ENCODE peak calls at places on chromosomes 6 and 20, in five cellular contexts. One of them, this sample, is unnamed.
A peak's percentile ranks its signal among the peaks of the same experiment; 100 is the strongest.

GRCh38 chr6:170074907-170075306 is 216.0 kb downstream of the DLL1 start:
- DNase-seq in vagina: no peak
- DNase-seq in A549: no peak
- DNase-seq in uterus: peak; percentile 7
- DNase-seq in left ventricle myocardium inferior: no peak
- DNase-seq in this sample: peak; percentile 29

GRCh38 chr6:150006961-150007464 is 18.3 kb downstream of the RAET1L start:
- DNase-seq in left ventricle myocardium inferior: no peak
- DNase-seq in uterus: no peak
- DNase-seq in vagina: peak; percentile 49
- DNase-seq in A549: peak; percentile 14
- DNase-seq in this sample: no peak

GRCh38 chr6:169589293-169589692 is 112.5 kb downstream of the WDR27 start:
- DNase-seq in vagina: no peak
- DNase-seq in A549: no peak
- DNase-seq in uterus: no peak
- DNase-seq in left ventricle myocardium inferior: no peak
- DNase-seq in this sample: no peak

GRCh38 chr6:21597706-21598273 is 4.2 kb downstream of the SOX4 start:
- DNase-seq in A549: no peak
- DNase-seq in vagina: no peak
- DNase-seq in left ventricle myocardium inferior: no peak
- DNase-seq in uterus: no peak
- DNase-seq in this sample: no peak

GRCh38 chr20:6599876-6600275 is 167.6 kb upstream of the BMP2 start:
- DNase-seq in vagina: no peak
- DNase-seq in uterus: no peak
- DNase-seq in left ventricle myocardium inferior: no peak
- DNase-seq in A549: no peak
- DNase-seq in this sample: no peak

GRCh38 chr6:159075506-159076100 is 30.8 kb upstream of the TAGAP start:
- DNase-seq in left ventricle myocardium inferior: no peak
- DNase-seq in vagina: no peak
- DNase-seq in uterus: no peak
- DNase-seq in A549: no peak
- DNase-seq in this sample: no peak

GRCh38 chr6:132530293-132530974 is 7.6 kb upstream of the TAAR9 start:
- DNase-seq in uterus: peak; percentile 29
- DNase-seq in left ventricle myocardium inferior: no peak
- DNase-seq in A549: peak; percentile 60
- DNase-seq in vagina: no peak
- DNase-seq in this sample: peak; percentile 74

GRCh38 chr6:69072796-69073195 is 437.7 kb downstream of the ADGRB3 start:
- DNase-seq in left ventricle myocardium inferior: no peak
- DNase-seq in uterus: no peak
- DNase-seq in vagina: no peak
- DNase-seq in A549: no peak
- DNase-seq in this sample: no peak

GRCh38 chr6:93416575-93417420 is 2.6 kb downstream of the EPHA7 start:
- DNase-seq in uterus: peak; percentile 15
- DNase-seq in A549: peak; percentile 37
- DNase-seq in left ventricle myocardium inferior: peak; percentile 27
- DNase-seq in vagina: no peak
- DNase-seq in this sample: peak; percentile 16

GRCh38 chr6:69880570-69880969 is 14.2 kb downstream of the COL19A1 start:
- DNase-seq in uterus: no peak
- DNase-seq in left ventricle myocardium inferior: no peak
- DNase-seq in A549: no peak
- DNase-seq in vagina: no peak
- DNase-seq in this sample: no peak

GRCh38 chr6:52108128-52108527 is 20.7 kb upstream of the PKHD1 start:
- DNase-seq in uterus: no peak
- DNase-seq in left ventricle myocardium inferior: no peak
- DNase-seq in A549: no peak
- DNase-seq in vagina: no peak
- DNase-seq in this sample: no peak

GRCh38 chr6:13418838-13419237 is 68.6 kb downstream of the GFOD1 start:
- DNase-seq in left ventricle myocardium inferior: no peak
- DNase-seq in uterus: no peak
- DNase-seq in A549: no peak
- DNase-seq in vagina: no peak
- DNase-seq in this sample: no peak

GRCh38 chr20:1810926-1811620 is 84.1 kb upstream of the SIRPA start:
- DNase-seq in A549: no peak
- DNase-seq in vagina: peak; percentile 88
- DNase-seq in uterus: no peak
- DNase-seq in left ventricle myocardium inferior: peak; percentile 19
- DNase-seq in this sample: no peak

GRCh38 chr20:31587545-31588389 is 17.3 kb upstream of the ID1 start:
- DNase-seq in vagina: no peak
- DNase-seq in left ventricle myocardium inferior: peak; percentile 71
- DNase-seq in A549: no peak
- DNase-seq in uterus: no peak
- DNase-seq in this sample: no peak

GRCh38 chr6:145015739-145016558 is 719.4 kb downstream of the EPM2A start:
- DNase-seq in vagina: no peak
- DNase-seq in uterus: no peak
- DNase-seq in left ventricle myocardium inferior: no peak
- DNase-seq in A549: peak; percentile 57
- DNase-seq in this sample: no peak

GRCh38 chr6:161276605-161277155 is 2.8 kb upstream of the AGPAT4 start:
- DNase-seq in left ventricle myocardium inferior: no peak
- DNase-seq in uterus: no peak
- DNase-seq in vagina: no peak
- DNase-seq in A549: no peak
- DNase-seq in this sample: no peak

GRCh38 chr6:114020223-114020622 is 49.3 kb upstream of the HDAC2 start:
- DNase-seq in left ventricle myocardium inferior: no peak
- DNase-seq in A549: no peak
- DNase-seq in uterus: no peak
- DNase-seq in vagina: no peak
- DNase-seq in this sample: no peak

GRCh38 chr20:45905505-45906079 is 6.4 kb downstream of the PLTP start:
- DNase-seq in left ventricle myocardium inferior: no peak
- DNase-seq in uterus: no peak
- DNase-seq in vagina: no peak
- DNase-seq in A549: peak; percentile 71
- DNase-seq in this sample: no peak

GRCh38 chr20:18019068-18019467 is 38.6 kb downstream of the OVOL2 start:
- DNase-seq in vagina: no peak
- DNase-seq in A549: peak; percentile 26
- DNase-seq in uterus: no peak
- DNase-seq in left ventricle myocardium inferior: no peak
- DNase-seq in this sample: no peak

GRCh38 chr6:5323979-5324378 is 62.7 kb downstream of the FARS2 start:
- DNase-seq in uterus: no peak
- DNase-seq in vagina: no peak
- DNase-seq in A549: no peak
- DNase-seq in left ventricle myocardium inferior: no peak
- DNase-seq in this sample: no peak

GRCh38 chr6:5328800-5329199 is 67.5 kb downstream of the FARS2 start:
- DNase-seq in uterus: no peak
- DNase-seq in vagina: no peak
- DNase-seq in A549: no peak
- DNase-seq in left ventricle myocardium inferior: no peak
- DNase-seq in this sample: no peak

GRCh38 chr6:5325173-5325572 is 63.9 kb downstream of the FARS2 start:
- DNase-seq in left ventricle myocardium inferior: no peak
- DNase-seq in vagina: no peak
- DNase-seq in uterus: no peak
- DNase-seq in A549: no peak
- DNase-seq in this sample: no peak
- TF ChIP-seq CTCF in left ventricle myocardium inferior: no peak
- TF ChIP-seq CTCF in vagina: no peak
- TF ChIP-seq CTCF in uterus: no peak
- TF ChIP-seq CTCF in A549: no peak
- TF ChIP-seq CTCF in this sample: no peak

DNA sequence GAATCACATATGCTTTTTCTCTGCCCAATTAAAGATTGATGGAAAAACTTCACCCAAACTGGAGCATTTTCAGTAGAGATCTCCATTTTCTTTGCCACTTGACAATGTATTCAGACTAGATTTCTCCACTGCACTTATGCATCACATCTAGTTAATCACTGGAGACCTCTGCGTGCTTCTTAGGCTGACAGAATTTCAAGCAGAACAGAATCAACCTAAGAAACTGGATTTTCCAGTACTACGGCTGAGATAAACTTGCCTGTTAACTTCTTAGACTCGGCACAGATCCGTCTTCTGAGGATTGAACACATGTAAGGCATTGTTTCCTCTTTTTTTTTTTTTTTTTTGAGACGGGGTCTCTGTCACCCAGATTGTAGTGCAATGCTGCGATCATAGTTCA is 139.2 kb downstream of the LRRC1 start:
- DNase-seq in uterus: no peak
- DNase-seq in vagina: no peak
- DNase-seq in left ventricle myocardium inferior: no peak
- DNase-seq in A549: no peak
- DNase-seq in this sample: no peak
- H3K27ac ChIP-seq in uterus: no peak overlapping the region
- H3K27ac ChIP-seq in vagina: no peak overlapping the region
- H3K27ac ChIP-seq in left ventricle myocardium inferior: no peak overlapping the region
- H3K27ac ChIP-seq in A549: no peak overlapping the region
- H3K27ac ChIP-seq in this sample: no peak overlapping the region

GRCh38 chr20:64160536-64161495 is 3.4 kb upstream of the MYT1 start:
- DNase-seq in left ventricle myocardium inferior: no peak
- DNase-seq in A549: no peak
- DNase-seq in uterus: no peak
- DNase-seq in vagina: no peak
- DNase-seq in this sample: no peak
- H3K4me3 ChIP-seq in left ventricle myocardium inferior: no peak overlapping the region
- H3K4me3 ChIP-seq in A549: no peak overlapping the region
- H3K4me3 ChIP-seq in uterus: no peak overlapping the region
- H3K4me3 ChIP-seq in vagina: no peak overlapping the region
- H3K4me3 ChIP-seq in this sample: no peak overlapping the region

GRCh38 chr20:12925214-12925755 is 83.5 kb upstream of the SPTLC3 start:
- DNase-seq in uterus: peak; percentile 28
- DNase-seq in left ventricle myocardium inferior: no peak
- DNase-seq in A549: peak; percentile 88
- DNase-seq in vagina: no peak
- DNase-seq in this sample: peak; percentile 52
- TF ChIP-seq CTCF in uterus: peak; percentile 74
- TF ChIP-seq CTCF in left ventricle myocardium inferior: peak; percentile 84
- TF ChIP-seq CTCF in A549: peak; percentile 99
- TF ChIP-seq CTCF in vagina: peak; percentile 84
- TF ChIP-seq CTCF in this sample: peak; percentile 92

DNA sequence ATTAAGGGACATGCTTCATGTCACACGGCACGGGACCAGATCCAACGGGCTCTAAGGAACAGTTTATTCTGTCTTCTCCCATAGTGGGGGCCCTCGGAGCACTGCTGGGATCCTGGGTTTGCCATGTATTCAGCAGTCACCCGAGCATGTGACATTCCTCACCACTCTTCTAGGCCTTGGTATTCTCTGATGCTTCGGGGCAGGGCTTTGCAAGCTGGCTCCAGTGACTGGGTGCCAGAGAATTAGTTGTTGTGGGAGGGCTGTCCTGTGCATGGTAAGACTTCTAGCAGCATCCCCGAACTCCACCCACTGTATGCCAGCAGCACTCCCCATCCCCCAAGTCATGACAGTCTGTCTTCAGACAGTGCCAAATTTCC is 5.4 kb downstream of the CCN5 start:
- DNase-seq in vagina: no peak
- DNase-seq in left ventricle myocardium inferior: no peak
- DNase-seq in A549: peak; percentile 97
- DNase-seq in uterus: no peak
- DNase-seq in this sample: no peak
- H3K27ac ChIP-seq in vagina: peak overlapping the region; percentile 92
- H3K27ac ChIP-seq in left ventricle myocardium inferior: peak overlapping the region; percentile 68
- H3K27ac ChIP-seq in A549: peak overlapping the region; percentile 96
- H3K27ac ChIP-seq in uterus: peak overlapping the region; percentile 68
- H3K27ac ChIP-seq in this sample: no peak overlapping the region

DNA sequence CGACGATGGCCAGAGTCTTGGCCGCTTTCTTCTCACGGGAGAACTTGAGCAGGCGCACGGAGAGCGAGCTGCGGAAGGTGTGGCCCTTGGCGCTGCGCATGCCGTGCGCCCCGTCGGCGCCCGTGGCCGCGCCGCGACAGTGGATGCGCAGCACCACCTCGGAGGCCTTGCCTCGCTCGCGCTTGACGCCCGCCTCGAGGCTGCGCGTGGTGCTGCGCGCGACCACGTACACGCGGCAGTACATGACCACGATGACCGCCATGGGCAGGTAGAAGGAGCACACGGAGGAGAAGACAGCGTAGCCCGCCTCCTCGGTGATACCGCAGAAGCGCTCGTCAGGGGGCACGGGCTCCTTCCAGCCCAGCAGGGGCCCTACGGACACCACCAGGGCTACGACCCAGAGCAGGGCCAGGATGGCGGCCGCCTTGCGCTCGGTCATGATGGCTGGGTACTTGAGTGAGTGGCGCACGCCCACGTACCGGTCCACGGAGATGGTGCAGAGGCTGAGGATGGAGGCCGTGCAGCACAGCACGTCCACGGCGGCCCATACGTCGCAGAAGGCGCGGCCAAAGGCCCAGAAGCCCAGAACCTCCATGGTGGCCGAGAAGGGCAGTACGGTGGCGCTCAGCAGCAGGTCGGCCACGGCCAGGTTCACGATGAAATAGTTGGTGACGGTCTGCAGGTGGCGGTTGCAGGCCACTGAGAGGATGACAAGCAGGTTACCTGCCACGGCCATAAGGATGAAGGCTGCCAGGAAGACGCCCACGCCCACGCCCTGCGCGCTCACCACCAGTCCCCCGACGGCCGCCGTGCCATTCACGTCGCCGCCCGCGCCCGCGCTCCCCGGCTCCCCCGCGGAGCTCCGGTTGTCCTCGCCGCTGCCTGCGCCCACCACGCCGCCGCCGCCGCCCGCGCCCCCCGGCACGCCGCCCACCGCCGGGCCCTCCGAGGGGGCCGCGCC is 232.8 kb upstream of the RNF24 start:
- DNase-seq in A549: no peak
- DNase-seq in vagina: no peak
- DNase-seq in left ventricle myocardium inferior: no peak
- DNase-seq in uterus: no peak
- DNase-seq in this sample: no peak
- H3K4me3 ChIP-seq in A549: peak overlapping the region; percentile 72
- H3K4me3 ChIP-seq in vagina: peak overlapping the region; percentile 41
- H3K4me3 ChIP-seq in left ventricle myocardium inferior: peak overlapping the region; percentile 69
- H3K4me3 ChIP-seq in uterus: no peak overlapping the region
- H3K4me3 ChIP-seq in this sample: no peak overlapping the region

DNA sequence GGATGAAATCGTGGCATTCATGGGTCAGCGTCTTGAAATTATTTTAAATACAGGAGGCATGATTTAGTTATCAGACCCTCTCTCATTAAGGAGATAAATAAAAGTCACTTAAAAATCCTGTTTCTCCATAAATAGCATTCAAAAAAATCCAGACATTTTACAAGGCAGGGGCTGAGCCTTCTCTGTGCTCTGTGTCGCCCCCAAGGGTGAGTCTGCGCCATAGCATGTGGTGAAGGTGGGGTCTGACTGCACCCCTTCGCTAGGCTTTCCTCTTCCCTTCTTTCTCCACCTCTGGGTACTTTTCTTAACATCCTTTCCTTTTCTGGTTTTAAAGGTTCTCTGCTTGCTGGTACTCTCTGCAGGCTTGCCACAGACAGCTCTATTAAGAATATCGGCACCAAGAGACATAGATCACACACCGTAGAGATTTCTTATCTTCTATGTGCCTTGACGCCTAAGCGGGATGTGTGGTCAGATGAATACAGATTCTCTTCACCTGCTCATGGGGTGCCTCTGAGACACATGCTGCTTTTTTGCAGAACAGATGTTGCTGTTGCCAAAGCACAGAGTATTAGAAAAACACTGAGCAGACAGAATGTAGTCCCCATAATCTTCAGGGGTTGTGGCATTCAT is 20.1 kb upstream of the FAM209A start:
- DNase-seq in left ventricle myocardium inferior: no peak
- DNase-seq in uterus: no peak
- DNase-seq in vagina: no peak
- DNase-seq in A549: no peak
- DNase-seq in this sample: no peak
- TF ChIP-seq CTCF in left ventricle myocardium inferior: peak; percentile 37
- TF ChIP-seq CTCF in uterus: no peak
- TF ChIP-seq CTCF in vagina: no peak
- TF ChIP-seq CTCF in A549: peak; percentile 24
- TF ChIP-seq CTCF in this sample: peak; percentile 23